ENCODE peak calls at places on chromosomes 5 and 9, in five cellular contexts. J, R, T, C and P are unnamed samples.

GRCh38 chr5:148382961-148383360 is 797 bp upstream of the FBXO38 start:
- DNase-seq in R (no peak), C (no peak), J (no peak), T (no peak), P (no peak)

GRCh38 chr9:84241817-84242356 is 98.7 kb downstream of the SLC28A3 start:
- DNase-seq in J (no peak), R (no peak), C (no peak), T (no peak), P (no peak)

GRCh38 chr5:179486596-179487051 is 63.7 kb upstream of the RUFY1 start:
- DNase-seq in C (no peak), R (no peak), T (no peak), J (no peak), P (no peak)

GRCh38 chr9:18889550-18889949 is 143.5 kb downstream of the SAXO1 start:
- DNase-seq in C (no peak), T (no peak), J (no peak), R (no peak), P (no peak)

GRCh38 chr5:133112026-133112660 is 60.3 kb downstream of the HSPA4 start:
- DNase-seq in J (no peak), T (no peak), C (no peak), R (no peak), P (no peak)

GRCh38 chr9:128276008-128276573 is at the start of gene SWI5:
- DNase-seq in T (peak; percentile 90), J (peak; percentile 100), C (peak; percentile 100), R (peak; percentile 100), P (peak; percentile 100)

GRCh38 chr5:81195334-81195929 is 37.7 kb upstream of the CKMT2 start:
- DNase-seq in C (no peak), J (no peak), R (no peak), T (no peak), P (no peak)

GRCh38 chr5:97553829-97554452 is 370.9 kb upstream of the RIOK2 start:
- DNase-seq in R (no peak), T (no peak), C (no peak), J (no peak), P (no peak)